ENCODE peak calls at places on chromosomes 4 and X, in seven cellular contexts. R is T-cell; W is cardiac muscle cell; V is stimulated activated CD4-positive, alpha-beta T cell treated with anti-CD3 and anti-CD28 coated beads, Interleukin-15, amount 100 ng/mL, for 24 hours; Q is renal cortical epithelial cell; N is foreskin fibroblast; Z is hippocampal formation. Y is an unnamed sample.

GRCh38 chrX:106802063-106802387 is 448 bp upstream of the TBC1D8B start:
- DNase-seq in Z (no peak), W (peak), R (no peak), N (peak), V (no peak), Q (no peak), Y (no peak)

GRCh38 chr4:185634066-185634652 is 98.9 kb upstream of the PDLIM3 start:
- DNase-seq in V (no peak), R (no peak), W (no peak), N (no peak), Z (no peak), Q (no peak), Y (no peak)

GRCh38 chr4:147927377-147928137 is 195.7 kb downstream of the ARHGAP10 start:
- DNase-seq in V (no peak), Q (no peak), Z (no peak), R (no peak), N (peak), W (no peak), Y (no peak)

GRCh38 chr4:115711575-115711974 is 598.2 kb upstream of the NDST4 start:
- DNase-seq in V (no peak), Z (no peak), R (no peak), Q (no peak), W (peak), N (no peak), Y (no peak)

GRCh38 chr4:158722291-158722916 is 792 bp downstream of the PPID start:
- DNase-seq in W (peak), Z (no peak), V (peak), R (no peak), Q (peak), N (no peak), Y (no peak)

GRCh38 chr4:31674313-31674947 is 954.3 kb downstream of the PCDH7 start:
- DNase-seq in R (no peak), W (peak), N (no peak), Q (peak), Z (no peak), V (no peak), Y (no peak)

GRCh38 chr4:54229631-54230478 is 762 bp downstream of the PDGFRA start:
- DNase-seq in V (peak), Z (no peak), Q (no peak), N (no peak), R (no peak), W (peak), Y (peak)

GRCh38 chr4:52825311-52826090 is 36.6 kb upstream of the RASL11B start:
- DNase-seq in Z (no peak), V (no peak), Q (no peak), W (no peak), N (no peak), R (no peak), Y (no peak)

GRCh38 chr4:169345207-169345788 is 74.5 kb upstream of the SH3RF1 start:
- DNase-seq in Q (peak), V (no peak), N (peak), R (no peak), W (no peak), Z (peak), Y (no peak)

GRCh38 chr4:171813195-171813955 is at the start of gene GALNTL6:
- DNase-seq in R (no peak), W (peak), N (no peak), V (no peak), Q (no peak), Z (no peak), Y (no peak)

GRCh38 chr4:85939595-85939994 is 420.3 kb downstream of the MAPK10 start:
- DNase-seq in Q (no peak), N (no peak), W (no peak), V (no peak), Z (no peak), R (no peak), Y (no peak)

GRCh38 chrX:39894626-39895025 is 203.1 kb downstream of the BCOR start:
- DNase-seq in N (no peak), W (no peak), Q (peak), V (no peak), R (no peak), Z (no peak), Y (no peak)

GRCh38 chrX:46704767-46705386 is 54.0 kb downstream of the SLC9A7 start:
- DNase-seq in Q (peak), N (no peak), Z (no peak), R (no peak), V (peak), W (no peak), Y (no peak)

GRCh38 chr4:152970102-152970820 is 34.1 kb downstream of the FHDC1 start:
- DNase-seq in Z (no peak), Q (peak), N (no peak), W (no peak), R (no peak), V (no peak), Y (peak)

GRCh38 chrX:102063445-102064074 is 61.9 kb upstream of the TCEAL2 start:
- DNase-seq in N (no peak), W (no peak), Q (no peak), R (no peak), V (no peak), Z (no peak), Y (no peak)

GRCh38 chrX:40646489-40647306 is 663 bp downstream of the CXorf38 start:
- DNase-seq in N (no peak), W (peak), R (no peak), Z (no peak), V (peak), Q (no peak), Y (peak)

GRCh38 chrX:53287493-53288138 is 6.2 kb upstream of the IQSEC2 start:
- DNase-seq in W (peak), R (peak), N (peak), Z (peak), Q (peak), V (peak), Y (peak)

GRCh38 chr4:185782523-185782922 is 29.5 kb downstream of the SORBS2 start:
- DNase-seq in V (no peak), N (no peak), R (no peak), W (no peak), Q (peak), Z (no peak), Y (no peak)

GRCh38 chr4:29770627-29771026 is 949.5 kb upstream of the PCDH7 start:
- DNase-seq in Z (no peak), R (no peak), V (no peak), W (no peak), Q (no peak), N (no peak), Y (no peak)

Y was measured in lower leg skin.